ENCODE peak calls at places on chromosomes 4 and X, in five cellular contexts. E is upper lobe of left lung, V is GM23338, I is vagina, S is transverse colon. Q is an unnamed sample.

GRCh38 chr4:121252224-121252806 is 88.2 kb upstream of the TNIP3 start:
- DNase-seq in E (no peak), V (peak; percentile 88), I (no peak), S (peak; percentile 72), Q (peak; percentile 79)

GRCh38 chrX:78024349-78025108 is 55.1 kb upstream of the PGAM4 start:
- DNase-seq in E (no peak), V (peak; percentile 51), I (no peak), S (peak; percentile 69), Q (no peak)

GRCh38 chr4:76476606-76477005 is 41.6 kb downstream of the SHROOM3 start:
- DNase-seq in E (no peak), V (no peak), I (no peak), S (no peak), Q (no peak)

GRCh38 chr4:28093071-28093470 is 1232.4 kb downstream of the STIM2 start:
- DNase-seq in E (no peak), V (no peak), I (no peak), S (no peak), Q (no peak)

GRCh38 chrX:3191821-3192220 is 150.6 kb downstream of the ARSF start:
- DNase-seq in E (no peak), V (no peak), I (no peak), S (no peak), Q (no peak)

GRCh38 chrX:3962511-3963350 is 249.3 kb upstream of the PRKX start:
- DNase-seq in E (no peak), V (peak; percentile 62), I (no peak), S (no peak), Q (no peak)

GRCh38 chrX:53211391-53211978 is 13.5 kb downstream of the KDM5C start:
- DNase-seq in E (no peak), V (no peak), I (no peak), S (no peak), Q (no peak)

GRCh38 chrX:48460606-48461005 is 9.5 kb downstream of the SLC38A5 start:
- DNase-seq in E (no peak), V (no peak), I (no peak), S (no peak), Q (no peak)

GRCh38 chr4:4842476-4843441 is 16.7 kb upstream of the MSX1 start:
- DNase-seq in E (no peak), V (no peak), I (no peak), S (no peak), Q (no peak)

GRCh38 chr4:111362891-111363290 is 740.0 kb upstream of the PITX2 start:
- DNase-seq in E (no peak), V (no peak), I (no peak), S (no peak), Q (no peak)

GRCh38 chr4:55947254-55947882 is 1.4 kb upstream of the CEP135 start:
- DNase-seq in E (no peak), V (no peak), I (no peak), S (peak; percentile 13), Q (no peak)

GRCh38 chr4:123305746-123306145 is 90.8 kb upstream of the SPRY1 start:
- DNase-seq in E (no peak), V (no peak), I (no peak), S (no peak), Q (no peak)
- H3K36me3 ChIP-seq in E (no peaks in the 10 kb centered on the region), V (no peaks in the 10 kb centered on the region), I (no peaks in the 10 kb centered on the region), S (no peaks in the 10 kb centered on the region), Q (peaks cover 6% of the 10 kb centered on the region)

GRCh38 chrX:153946910-153947769 is 2.7 kb upstream of the RENBP start:
- DNase-seq in E (no peak), V (peak; percentile 86), I (no peak), S (peak; percentile 84), Q (peak; percentile 93)
- TF ChIP-seq POLR2AphosphoS5 in E (no peak), V (no peak), I (no peak), S (no peak), Q (peak; percentile 63)

GRCh38 chr4:46886711-46887110 is 22.3 kb downstream of the COX7B2 start:
- DNase-seq in E (no peak), V (no peak), I (no peak), S (no peak), Q (no peak)
- H3K27me3 ChIP-seq in E (no peaks in the 10 kb centered on the region), V (no peaks in the 10 kb centered on the region), I (no peaks in the 10 kb centered on the region), S (no peaks in the 10 kb centered on the region), Q (no peaks in the 10 kb centered on the region)

GRCh38 chr4:954211-955020 is 19.0 kb downstream of the DGKQ start:
- DNase-seq in E (no peak), V (no peak), I (no peak), S (no peak), Q (no peak)
- H3K36me3 ChIP-seq in E (peaks cover 63% of the 10 kb centered on the region), V (no peaks in the 10 kb centered on the region), I (no peaks in the 10 kb centered on the region), S (no peaks in the 10 kb centered on the region), Q (peaks cover 41% of the 10 kb centered on the region)

DNA sequence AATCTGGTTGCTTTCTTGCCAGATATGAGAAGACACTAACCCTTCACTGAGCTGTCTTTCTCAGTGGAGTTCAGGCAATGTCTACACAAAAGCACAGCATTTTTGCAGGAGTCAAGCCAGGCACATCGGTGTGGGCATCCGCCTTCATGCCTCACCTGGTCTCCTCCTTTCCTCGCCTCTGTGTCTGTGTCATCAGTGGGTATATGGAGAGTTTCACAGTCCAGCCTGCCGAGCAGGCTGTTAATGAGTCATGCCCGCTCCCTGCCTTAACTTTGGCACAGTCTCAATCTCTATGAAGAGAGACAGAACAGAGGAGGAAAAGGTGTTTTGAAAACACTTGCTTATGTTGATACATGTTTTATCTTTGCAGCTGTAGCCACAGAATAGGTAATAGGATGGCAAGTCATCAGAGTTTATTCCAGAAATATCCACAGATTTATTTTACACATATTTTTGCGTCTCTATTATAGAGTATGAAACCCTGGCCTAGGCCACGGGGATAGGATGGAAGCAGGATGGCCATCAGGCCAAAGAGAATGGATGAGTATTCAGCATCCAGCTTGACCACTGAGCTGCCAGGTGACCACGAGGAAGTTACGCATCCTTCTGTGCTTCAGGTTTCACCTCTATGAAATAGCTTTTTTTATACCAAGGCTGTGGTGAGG is 32.8 kb upstream of the MAML3 start:
- DNase-seq in E (no peak), V (no peak), I (no peak), S (peak; percentile 72), Q (no peak)
- TF ChIP-seq POLR2AphosphoS5 in E (no peak), V (no peak), I (peak; percentile 62), S (peak; percentile 67), Q (no peak)

GRCh38 chrX:149230689-149231088 is 274.4 kb downstream of the IDS start:
- DNase-seq in E (no peak), V (no peak), I (no peak), S (no peak), Q (no peak)
- H3K27me3 ChIP-seq in E (no peaks in the 10 kb centered on the region), V (no peaks in the 10 kb centered on the region), I (no peaks in the 10 kb centered on the region), S (no peaks in the 10 kb centered on the region), Q (no peaks in the 10 kb centered on the region)

DNA sequence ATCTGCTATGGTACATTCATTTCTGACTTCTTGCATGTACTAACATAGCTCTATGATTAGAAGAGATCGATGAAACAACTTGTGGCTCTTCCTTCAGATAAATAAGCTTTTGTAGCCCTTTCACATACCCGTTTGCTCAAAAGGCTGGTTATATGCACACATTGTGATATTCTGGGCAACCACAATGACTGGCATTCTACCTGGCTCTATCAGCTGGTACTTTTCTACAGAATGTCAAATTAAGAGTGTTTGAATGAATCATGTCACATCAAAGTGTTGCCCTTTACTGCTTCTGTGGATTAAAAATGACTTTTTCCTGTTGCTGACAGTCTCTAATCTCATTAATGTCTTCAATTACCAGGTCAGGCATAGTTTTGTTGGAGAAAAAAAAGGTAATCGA is 11.6 kb downstream of the PGRMC1 start:
- DNase-seq in E (no peak), V (no peak), I (no peak), S (no peak), Q (no peak)
- H3K36me3 ChIP-seq in E (peaks cover 11% of the 10 kb centered on the region), V (peaks cover 6% of the 10 kb centered on the region), I (no peaks in the 10 kb centered on the region), S (no peaks in the 10 kb centered on the region), Q (peaks cover 23% of the 10 kb centered on the region)

DNA sequence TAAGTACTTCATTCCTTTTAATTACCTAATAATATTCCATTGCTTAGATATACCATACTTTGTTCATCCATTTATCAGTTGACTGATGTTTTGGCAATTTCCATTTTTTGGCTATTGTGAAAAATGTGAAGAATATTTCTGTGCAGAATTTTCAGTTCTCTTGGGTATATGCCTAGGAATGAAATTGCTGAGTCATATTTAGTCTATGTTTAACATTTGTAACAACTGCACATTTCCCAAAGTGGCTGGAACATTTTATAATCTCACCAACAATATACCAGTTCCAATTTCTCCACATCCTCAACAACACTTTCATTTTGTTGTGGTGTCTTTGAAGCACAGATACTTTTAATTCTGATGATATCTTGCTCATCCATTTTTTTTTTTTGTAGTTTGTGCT is 215.5 kb downstream of the PDGFC start:
- DNase-seq in E (no peak), V (no peak), I (no peak), S (no peak), Q (no peak)
- TF ChIP-seq POLR2AphosphoS5 in E (no peak), V (no peak), I (no peak), S (no peak), Q (no peak)

GRCh38 chr4:175540732-175541131 is 271.3 kb downstream of the GPM6A start:
- DNase-seq in E (peak; percentile 16), V (no peak), I (no peak), S (no peak), Q (no peak)

GRCh38 chr4:175539498-175539897 is 272.6 kb downstream of the GPM6A start:
- DNase-seq in E (no peak), V (no peak), I (no peak), S (no peak), Q (no peak)

GRCh38 chr4:175536852-175537453 is 275.1 kb downstream of the GPM6A start:
- DNase-seq in E (no peak), V (peak; percentile 79), I (no peak), S (no peak), Q (no peak)

GRCh38 chr4:175542787-175543186 is 269.3 kb downstream of the GPM6A start:
- DNase-seq in E (no peak), V (no peak), I (no peak), S (no peak), Q (no peak)

GRCh38 chr4:175540151-175540550 is 271.9 kb downstream of the GPM6A start:
- DNase-seq in E (no peak), V (no peak), I (no peak), S (no peak), Q (no peak)
- H3K27me3 ChIP-seq in E (no peaks in the 10 kb centered on the region), V (no peaks in the 10 kb centered on the region), I (no peaks in the 10 kb centered on the region), S (no peaks in the 10 kb centered on the region), Q (no peaks in the 10 kb centered on the region)